ENCODE peak calls at places on chromosomes 2 and 18, in seven cellular contexts. One of them, this sample, is unnamed.

GRCh38 chr2:11636593-11637295 is 33.3 kb downstream of the NTSR2 start:
- DNase-seq in SK-N-DZ: no peak
- DNase-seq in activated naive CD8-positive, alpha-beta T cell treated with anti-CD3 and anti-CD28 coated beads, Interleukin-2, amount 50 U/mL, for 16 hours: no peak
- DNase-seq in sigmoid colon: peak
- DNase-seq in HFF-Myc: no peak
- DNase-seq in NCI-H1417: no peak
- DNase-seq in stimulated activated CD4-positive, alpha-beta T cell treated with anti-CD3 and anti-CD28 coated beads, Interleukin-15, amount 100 ng/mL, for 24 hours: no peak
- DNase-seq in this sample: no peak

GRCh38 chr2:3780477-3781402 is 77.4 kb downstream of the DCDC2C start:
- DNase-seq in SK-N-DZ: peak
- DNase-seq in activated naive CD8-positive, alpha-beta T cell treated with anti-CD3 and anti-CD28 coated beads, Interleukin-2, amount 50 U/mL, for 16 hours: no peak
- DNase-seq in sigmoid colon: no peak
- DNase-seq in HFF-Myc: no peak
- DNase-seq in NCI-H1417: peak
- DNase-seq in stimulated activated CD4-positive, alpha-beta T cell treated with anti-CD3 and anti-CD28 coated beads, Interleukin-15, amount 100 ng/mL, for 24 hours: peak
- DNase-seq in this sample: peak

GRCh38 chr2:209872675-209873074 is 101.0 kb downstream of the UNC80 start:
- DNase-seq in SK-N-DZ: no peak
- DNase-seq in activated naive CD8-positive, alpha-beta T cell treated with anti-CD3 and anti-CD28 coated beads, Interleukin-2, amount 50 U/mL, for 16 hours: no peak
- DNase-seq in sigmoid colon: no peak
- DNase-seq in HFF-Myc: no peak
- DNase-seq in NCI-H1417: peak
- DNase-seq in stimulated activated CD4-positive, alpha-beta T cell treated with anti-CD3 and anti-CD28 coated beads, Interleukin-15, amount 100 ng/mL, for 24 hours: no peak
- DNase-seq in this sample: no peak

GRCh38 chr2:127270663-127271062 is 23.3 kb downstream of the ERCC3 start:
- DNase-seq in SK-N-DZ: no peak
- DNase-seq in activated naive CD8-positive, alpha-beta T cell treated with anti-CD3 and anti-CD28 coated beads, Interleukin-2, amount 50 U/mL, for 16 hours: no peak
- DNase-seq in sigmoid colon: no peak
- DNase-seq in HFF-Myc: no peak
- DNase-seq in NCI-H1417: no peak
- DNase-seq in stimulated activated CD4-positive, alpha-beta T cell treated with anti-CD3 and anti-CD28 coated beads, Interleukin-15, amount 100 ng/mL, for 24 hours: peak
- DNase-seq in this sample: no peak

GRCh38 chr2:61282104-61282590 is 120.2 kb downstream of the C2orf74 start:
- DNase-seq in SK-N-DZ: no peak
- DNase-seq in activated naive CD8-positive, alpha-beta T cell treated with anti-CD3 and anti-CD28 coated beads, Interleukin-2, amount 50 U/mL, for 16 hours: no peak
- DNase-seq in sigmoid colon: no peak
- DNase-seq in HFF-Myc: no peak
- DNase-seq in NCI-H1417: no peak
- DNase-seq in stimulated activated CD4-positive, alpha-beta T cell treated with anti-CD3 and anti-CD28 coated beads, Interleukin-15, amount 100 ng/mL, for 24 hours: no peak
- DNase-seq in this sample: no peak

GRCh38 chr18:35616664-35617423 is 35.3 kb downstream of the GALNT1 start:
- DNase-seq in SK-N-DZ: no peak
- DNase-seq in activated naive CD8-positive, alpha-beta T cell treated with anti-CD3 and anti-CD28 coated beads, Interleukin-2, amount 50 U/mL, for 16 hours: peak
- DNase-seq in sigmoid colon: no peak
- DNase-seq in HFF-Myc: peak
- DNase-seq in NCI-H1417: peak
- DNase-seq in stimulated activated CD4-positive, alpha-beta T cell treated with anti-CD3 and anti-CD28 coated beads, Interleukin-15, amount 100 ng/mL, for 24 hours: peak
- DNase-seq in this sample: no peak

GRCh38 chr2:11342561-11343343 is 1.7 kb downstream of the ROCK2 start:
- DNase-seq in SK-N-DZ: peak
- DNase-seq in activated naive CD8-positive, alpha-beta T cell treated with anti-CD3 and anti-CD28 coated beads, Interleukin-2, amount 50 U/mL, for 16 hours: no peak
- DNase-seq in sigmoid colon: no peak
- DNase-seq in HFF-Myc: no peak
- DNase-seq in NCI-H1417: peak
- DNase-seq in stimulated activated CD4-positive, alpha-beta T cell treated with anti-CD3 and anti-CD28 coated beads, Interleukin-15, amount 100 ng/mL, for 24 hours: peak
- DNase-seq in this sample: no peak

GRCh38 chr2:209495855-209496585 is 72.2 kb downstream of the MAP2 start:
- DNase-seq in SK-N-DZ: no peak
- DNase-seq in activated naive CD8-positive, alpha-beta T cell treated with anti-CD3 and anti-CD28 coated beads, Interleukin-2, amount 50 U/mL, for 16 hours: no peak
- DNase-seq in sigmoid colon: no peak
- DNase-seq in HFF-Myc: peak
- DNase-seq in NCI-H1417: peak
- DNase-seq in stimulated activated CD4-positive, alpha-beta T cell treated with anti-CD3 and anti-CD28 coated beads, Interleukin-15, amount 100 ng/mL, for 24 hours: no peak
- DNase-seq in this sample: no peak

GRCh38 chr2:26178746-26179436 is 6.0 kb downstream of the GAREM2 start:
- DNase-seq in SK-N-DZ: no peak
- DNase-seq in activated naive CD8-positive, alpha-beta T cell treated with anti-CD3 and anti-CD28 coated beads, Interleukin-2, amount 50 U/mL, for 16 hours: no peak
- DNase-seq in sigmoid colon: no peak
- DNase-seq in HFF-Myc: no peak
- DNase-seq in NCI-H1417: peak
- DNase-seq in stimulated activated CD4-positive, alpha-beta T cell treated with anti-CD3 and anti-CD28 coated beads, Interleukin-15, amount 100 ng/mL, for 24 hours: no peak
- DNase-seq in this sample: no peak

GRCh38 chr18:34650121-34650545 is 60.0 kb upstream of the DTNA start:
- DNase-seq in SK-N-DZ: no peak
- DNase-seq in activated naive CD8-positive, alpha-beta T cell treated with anti-CD3 and anti-CD28 coated beads, Interleukin-2, amount 50 U/mL, for 16 hours: no peak
- DNase-seq in sigmoid colon: no peak
- DNase-seq in HFF-Myc: peak
- DNase-seq in NCI-H1417: no peak
- DNase-seq in stimulated activated CD4-positive, alpha-beta T cell treated with anti-CD3 and anti-CD28 coated beads, Interleukin-15, amount 100 ng/mL, for 24 hours: no peak
- DNase-seq in this sample: no peak

GRCh38 chr2:21422050-21422449 is 298.3 kb downstream of the TDRD15 start:
- DNase-seq in SK-N-DZ: peak
- DNase-seq in activated naive CD8-positive, alpha-beta T cell treated with anti-CD3 and anti-CD28 coated beads, Interleukin-2, amount 50 U/mL, for 16 hours: no peak
- DNase-seq in sigmoid colon: no peak
- DNase-seq in HFF-Myc: no peak
- DNase-seq in NCI-H1417: peak
- DNase-seq in stimulated activated CD4-positive, alpha-beta T cell treated with anti-CD3 and anti-CD28 coated beads, Interleukin-15, amount 100 ng/mL, for 24 hours: peak
- DNase-seq in this sample: no peak

GRCh38 chr2:197356136-197356535 is 45.6 kb upstream of the ANKRD44 start:
- DNase-seq in SK-N-DZ: peak
- DNase-seq in activated naive CD8-positive, alpha-beta T cell treated with anti-CD3 and anti-CD28 coated beads, Interleukin-2, amount 50 U/mL, for 16 hours: no peak
- DNase-seq in sigmoid colon: no peak
- DNase-seq in HFF-Myc: no peak
- DNase-seq in NCI-H1417: no peak
- DNase-seq in stimulated activated CD4-positive, alpha-beta T cell treated with anti-CD3 and anti-CD28 coated beads, Interleukin-15, amount 100 ng/mL, for 24 hours: peak
- DNase-seq in this sample: no peak

GRCh38 chr2:32977228-32977758 is 30.5 kb downstream of the LTBP1 start:
- DNase-seq in SK-N-DZ: no peak
- DNase-seq in activated naive CD8-positive, alpha-beta T cell treated with anti-CD3 and anti-CD28 coated beads, Interleukin-2, amount 50 U/mL, for 16 hours: no peak
- DNase-seq in sigmoid colon: peak
- DNase-seq in HFF-Myc: no peak
- DNase-seq in NCI-H1417: peak
- DNase-seq in stimulated activated CD4-positive, alpha-beta T cell treated with anti-CD3 and anti-CD28 coated beads, Interleukin-15, amount 100 ng/mL, for 24 hours: no peak
- DNase-seq in this sample: peak

GRCh38 chr2:43270461-43270860 is 44.1 kb upstream of the ZFP36L2 start:
- DNase-seq in SK-N-DZ: no peak
- DNase-seq in activated naive CD8-positive, alpha-beta T cell treated with anti-CD3 and anti-CD28 coated beads, Interleukin-2, amount 50 U/mL, for 16 hours: no peak
- DNase-seq in sigmoid colon: no peak
- DNase-seq in HFF-Myc: no peak
- DNase-seq in NCI-H1417: no peak
- DNase-seq in stimulated activated CD4-positive, alpha-beta T cell treated with anti-CD3 and anti-CD28 coated beads, Interleukin-15, amount 100 ng/mL, for 24 hours: no peak
- DNase-seq in this sample: no peak

GRCh38 chr2:191894681-191895147 is 47.8 kb upstream of the CAVIN2 start:
- DNase-seq in SK-N-DZ: no peak
- DNase-seq in activated naive CD8-positive, alpha-beta T cell treated with anti-CD3 and anti-CD28 coated beads, Interleukin-2, amount 50 U/mL, for 16 hours: no peak
- DNase-seq in sigmoid colon: no peak
- DNase-seq in HFF-Myc: no peak
- DNase-seq in NCI-H1417: no peak
- DNase-seq in stimulated activated CD4-positive, alpha-beta T cell treated with anti-CD3 and anti-CD28 coated beads, Interleukin-15, amount 100 ng/mL, for 24 hours: no peak
- DNase-seq in this sample: no peak

GRCh38 chr2:240999001-240999791 is 778 bp downstream of the SNED1 start:
- DNase-seq in SK-N-DZ: no peak
- DNase-seq in activated naive CD8-positive, alpha-beta T cell treated with anti-CD3 and anti-CD28 coated beads, Interleukin-2, amount 50 U/mL, for 16 hours: no peak
- DNase-seq in sigmoid colon: peak
- DNase-seq in HFF-Myc: no peak
- DNase-seq in NCI-H1417: no peak
- DNase-seq in stimulated activated CD4-positive, alpha-beta T cell treated with anti-CD3 and anti-CD28 coated beads, Interleukin-15, amount 100 ng/mL, for 24 hours: no peak
- DNase-seq in this sample: peak

GRCh38 chr2:72602711-72603110 is 223.1 kb downstream of the EXOC6B start:
- DNase-seq in SK-N-DZ: no peak
- DNase-seq in activated naive CD8-positive, alpha-beta T cell treated with anti-CD3 and anti-CD28 coated beads, Interleukin-2, amount 50 U/mL, for 16 hours: no peak
- DNase-seq in sigmoid colon: no peak
- DNase-seq in HFF-Myc: no peak
- DNase-seq in NCI-H1417: no peak
- DNase-seq in stimulated activated CD4-positive, alpha-beta T cell treated with anti-CD3 and anti-CD28 coated beads, Interleukin-15, amount 100 ng/mL, for 24 hours: no peak
- DNase-seq in this sample: no peak

GRCh38 chr2:3465844-3466481 is 53.4 kb downstream of the ADI1 start:
- DNase-seq in SK-N-DZ: no peak
- DNase-seq in activated naive CD8-positive, alpha-beta T cell treated with anti-CD3 and anti-CD28 coated beads, Interleukin-2, amount 50 U/mL, for 16 hours: no peak
- DNase-seq in sigmoid colon: no peak
- DNase-seq in HFF-Myc: peak
- DNase-seq in NCI-H1417: no peak
- DNase-seq in stimulated activated CD4-positive, alpha-beta T cell treated with anti-CD3 and anti-CD28 coated beads, Interleukin-15, amount 100 ng/mL, for 24 hours: no peak
- DNase-seq in this sample: no peak

GRCh38 chr2:529425-529824 is 147.8 kb downstream of the TMEM18 start:
- DNase-seq in SK-N-DZ: peak
- DNase-seq in activated naive CD8-positive, alpha-beta T cell treated with anti-CD3 and anti-CD28 coated beads, Interleukin-2, amount 50 U/mL, for 16 hours: no peak
- DNase-seq in sigmoid colon: no peak
- DNase-seq in HFF-Myc: no peak
- DNase-seq in NCI-H1417: peak
- DNase-seq in stimulated activated CD4-positive, alpha-beta T cell treated with anti-CD3 and anti-CD28 coated beads, Interleukin-15, amount 100 ng/mL, for 24 hours: no peak
- DNase-seq in this sample: no peak

GRCh38 chr2:217847552-217848350 is 155.0 kb downstream of the TNS1 start:
- DNase-seq in SK-N-DZ: no peak
- DNase-seq in activated naive CD8-positive, alpha-beta T cell treated with anti-CD3 and anti-CD28 coated beads, Interleukin-2, amount 50 U/mL, for 16 hours: no peak
- DNase-seq in sigmoid colon: no peak
- DNase-seq in HFF-Myc: no peak
- DNase-seq in NCI-H1417: no peak
- DNase-seq in stimulated activated CD4-positive, alpha-beta T cell treated with anti-CD3 and anti-CD28 coated beads, Interleukin-15, amount 100 ng/mL, for 24 hours: no peak
- DNase-seq in this sample: no peak

GRCh38 chr2:105910497-105911238 is 166.0 kb downstream of the NCK2 start:
- DNase-seq in SK-N-DZ: no peak
- DNase-seq in activated naive CD8-positive, alpha-beta T cell treated with anti-CD3 and anti-CD28 coated beads, Interleukin-2, amount 50 U/mL, for 16 hours: no peak
- DNase-seq in sigmoid colon: no peak
- DNase-seq in HFF-Myc: no peak
- DNase-seq in NCI-H1417: peak
- DNase-seq in stimulated activated CD4-positive, alpha-beta T cell treated with anti-CD3 and anti-CD28 coated beads, Interleukin-15, amount 100 ng/mL, for 24 hours: no peak
- DNase-seq in this sample: no peak

GRCh38 chr2:213316001-213316735 is 31.9 kb downstream of the SPAG16 start:
- DNase-seq in SK-N-DZ: no peak
- DNase-seq in activated naive CD8-positive, alpha-beta T cell treated with anti-CD3 and anti-CD28 coated beads, Interleukin-2, amount 50 U/mL, for 16 hours: no peak
- DNase-seq in sigmoid colon: no peak
- DNase-seq in HFF-Myc: no peak
- DNase-seq in NCI-H1417: no peak
- DNase-seq in stimulated activated CD4-positive, alpha-beta T cell treated with anti-CD3 and anti-CD28 coated beads, Interleukin-15, amount 100 ng/mL, for 24 hours: no peak
- DNase-seq in this sample: peak

This sample was measured in left lobe of liver.